ENCODE peak calls at places on chromosomes 11 and 22, in five cellular contexts. One of them, this sample, is unnamed.

GRCh38 chr22:30420401-30421178 is 5.0 kb upstream of the MTFP1 start:
- DNase-seq in endothelial cell of umbilical vein: peak; percentile 92
- DNase-seq in IMR-90: peak; percentile 90
- DNase-seq in Peyer's patch: no peak
- DNase-seq in stomach: no peak
- DNase-seq in this sample: peak; percentile 74

GRCh38 chr11:109112748-109113378 is 309.1 kb upstream of the C11orf87 start:
- DNase-seq in endothelial cell of umbilical vein: no peak
- DNase-seq in IMR-90: no peak
- DNase-seq in Peyer's patch: no peak
- DNase-seq in stomach: no peak
- DNase-seq in this sample: peak; percentile 3

GRCh38 chr22:19622061-19622441 is 92.3 kb upstream of the SEPTIN5 start:
- DNase-seq in endothelial cell of umbilical vein: no peak
- DNase-seq in IMR-90: no peak
- DNase-seq in Peyer's patch: peak; percentile 68
- DNase-seq in stomach: no peak
- DNase-seq in this sample: no peak

GRCh38 chr11:10969387-10969786 is 111.5 kb upstream of the ZBED5 start:
- DNase-seq in endothelial cell of umbilical vein: no peak
- DNase-seq in IMR-90: no peak
- DNase-seq in Peyer's patch: no peak
- DNase-seq in stomach: no peak
- DNase-seq in this sample: no peak

GRCh38 chr11:5624489-5625278 is at the start of gene TRIM34:
- DNase-seq in endothelial cell of umbilical vein: peak; percentile 95
- DNase-seq in IMR-90: peak; percentile 62
- DNase-seq in Peyer's patch: peak; percentile 82
- DNase-seq in stomach: peak; percentile 56
- DNase-seq in this sample: peak; percentile 62

GRCh38 chr11:6539748-6540268 is 42.7 kb downstream of the DNHD1 start:
- DNase-seq in endothelial cell of umbilical vein: no peak
- DNase-seq in IMR-90: no peak
- DNase-seq in Peyer's patch: no peak
- DNase-seq in stomach: no peak
- DNase-seq in this sample: no peak

GRCh38 chr11:45233121-45233803 is 52.9 kb downstream of the SYT13 start:
- DNase-seq in endothelial cell of umbilical vein: peak; percentile 52
- DNase-seq in IMR-90: peak; percentile 37
- DNase-seq in Peyer's patch: peak; percentile 85
- DNase-seq in stomach: peak; percentile 76
- DNase-seq in this sample: peak; percentile 55

GRCh38 chr11:129322941-129323340 is 52.7 kb upstream of the BARX2 start:
- DNase-seq in endothelial cell of umbilical vein: no peak
- DNase-seq in IMR-90: no peak
- DNase-seq in Peyer's patch: no peak
- DNase-seq in stomach: no peak
- DNase-seq in this sample: no peak

GRCh38 chr22:46583571-46583970 is 36.6 kb upstream of the GRAMD4 start:
- DNase-seq in endothelial cell of umbilical vein: no peak
- DNase-seq in IMR-90: no peak
- DNase-seq in Peyer's patch: peak; percentile 42
- DNase-seq in stomach: no peak
- DNase-seq in this sample: no peak

GRCh38 chr22:36087784-36088183 is 59.2 kb upstream of the RBFOX2 start:
- DNase-seq in endothelial cell of umbilical vein: no peak
- DNase-seq in IMR-90: no peak
- DNase-seq in Peyer's patch: no peak
- DNase-seq in stomach: no peak
- DNase-seq in this sample: no peak

GRCh38 chr11:43327987-43328386 is 16.2 kb downstream of the API5 start:
- DNase-seq in endothelial cell of umbilical vein: peak; percentile 97
- DNase-seq in IMR-90: peak; percentile 99
- DNase-seq in Peyer's patch: peak; percentile 81
- DNase-seq in stomach: peak; percentile 54
- DNase-seq in this sample: peak; percentile 73

GRCh38 chr22:41123151-41123550 is 30.8 kb downstream of the EP300 start:
- DNase-seq in endothelial cell of umbilical vein: peak; percentile 8
- DNase-seq in IMR-90: peak; percentile 20
- DNase-seq in Peyer's patch: no peak
- DNase-seq in stomach: no peak
- DNase-seq in this sample: peak; percentile 4

GRCh38 chr11:94193288-94193687 is 64.6 kb downstream of the PANX1 start:
- DNase-seq in endothelial cell of umbilical vein: peak; percentile 10
- DNase-seq in IMR-90: peak; percentile 96
- DNase-seq in Peyer's patch: no peak
- DNase-seq in stomach: no peak
- DNase-seq in this sample: peak; percentile 65

GRCh38 chr22:20117656-20118571 is 888 bp upstream of the TRMT2A start:
- DNase-seq in endothelial cell of umbilical vein: peak; percentile 25
- DNase-seq in IMR-90: peak; percentile 25
- DNase-seq in Peyer's patch: peak; percentile 69
- DNase-seq in stomach: no peak
- DNase-seq in this sample: peak; percentile 29

GRCh38 chr11:67022341-67022933 is 497 bp upstream of the SYT12 start:
- DNase-seq in endothelial cell of umbilical vein: no peak
- DNase-seq in IMR-90: peak; percentile 52
- DNase-seq in Peyer's patch: peak; percentile 61
- DNase-seq in stomach: peak; percentile 32
- DNase-seq in this sample: no peak

GRCh38 chr11:126061707-126062678 is 673 bp downstream of the CDON start:
- DNase-seq in endothelial cell of umbilical vein: peak; percentile 36
- DNase-seq in IMR-90: peak; percentile 5
- DNase-seq in Peyer's patch: peak; percentile 47
- DNase-seq in stomach: no peak
- DNase-seq in this sample: peak; percentile 12

GRCh38 chr11:57501951-57502350 is 13.6 kb downstream of the SLC43A1 start:
- DNase-seq in endothelial cell of umbilical vein: no peak
- DNase-seq in IMR-90: peak; percentile 22
- DNase-seq in Peyer's patch: no peak
- DNase-seq in stomach: peak; percentile 69
- DNase-seq in this sample: no peak

GRCh38 chr11:59174664-59175033 is 2.7 kb downstream of the DTX4 start:
- DNase-seq in endothelial cell of umbilical vein: no peak
- DNase-seq in IMR-90: peak; percentile 70
- DNase-seq in Peyer's patch: peak; percentile 82
- DNase-seq in stomach: peak; percentile 43
- DNase-seq in this sample: no peak

GRCh38 chr11:117872962-117873827 is 3.3 kb downstream of the FXYD6 start:
- DNase-seq in endothelial cell of umbilical vein: no peak
- DNase-seq in IMR-90: no peak
- DNase-seq in Peyer's patch: no peak
- DNase-seq in stomach: no peak
- DNase-seq in this sample: no peak

GRCh38 chr11:3893311-3893710 is 37.8 kb downstream of the STIM1 start:
- DNase-seq in endothelial cell of umbilical vein: no peak
- DNase-seq in IMR-90: no peak
- DNase-seq in Peyer's patch: no peak
- DNase-seq in stomach: no peak
- DNase-seq in this sample: no peak

GRCh38 chr11:66912361-66912760 is 45.8 kb downstream of the PC start:
- DNase-seq in endothelial cell of umbilical vein: peak; percentile 19
- DNase-seq in IMR-90: no peak
- DNase-seq in Peyer's patch: no peak
- DNase-seq in stomach: no peak
- DNase-seq in this sample: no peak

GRCh38 chr11:120316880-120317688 is 8.0 kb upstream of the TLCD5 start:
- DNase-seq in endothelial cell of umbilical vein: no peak
- DNase-seq in IMR-90: peak; percentile 29
- DNase-seq in Peyer's patch: peak; percentile 71
- DNase-seq in stomach: peak; percentile 91
- DNase-seq in this sample: peak; percentile 43

GRCh38 chr11:75311858-75312288 is 39.6 kb downstream of the ARRB1 start:
- DNase-seq in endothelial cell of umbilical vein: peak; percentile 38
- DNase-seq in IMR-90: peak; percentile 17
- DNase-seq in Peyer's patch: peak; percentile 68
- DNase-seq in stomach: peak; percentile 67
- DNase-seq in this sample: peak; percentile 24

GRCh38 chr11:65545853-65546216 is 12.3 kb downstream of the LTBP3 start:
- DNase-seq in endothelial cell of umbilical vein: no peak
- DNase-seq in IMR-90: no peak
- DNase-seq in Peyer's patch: no peak
- DNase-seq in stomach: no peak
- DNase-seq in this sample: no peak

GRCh38 chr11:120186799-120187591 is 23.8 kb upstream of the OAF start:
- DNase-seq in endothelial cell of umbilical vein: no peak
- DNase-seq in IMR-90: peak; percentile 61
- DNase-seq in Peyer's patch: peak; percentile 77
- DNase-seq in stomach: peak; percentile 50
- DNase-seq in this sample: peak; percentile 25

GRCh38 chr22:50441428-50441993 is 33.3 kb downstream of the SBF1 start:
- DNase-seq in endothelial cell of umbilical vein: no peak
- DNase-seq in IMR-90: no peak
- DNase-seq in Peyer's patch: no peak
- DNase-seq in stomach: no peak
- DNase-seq in this sample: no peak
- TF ChIP-seq CTCF in endothelial cell of umbilical vein: no peak
- TF ChIP-seq CTCF in IMR-90: no peak
- TF ChIP-seq CTCF in Peyer's patch: no peak
- TF ChIP-seq CTCF in stomach: no peak
- TF ChIP-seq CTCF in this sample: no peak

GRCh38 chr22:37930270-37930951 is 23.0 kb downstream of the C22orf23 start:
- DNase-seq in endothelial cell of umbilical vein: no peak
- DNase-seq in IMR-90: peak; percentile 14
- DNase-seq in Peyer's patch: no peak
- DNase-seq in stomach: no peak
- DNase-seq in this sample: peak; percentile 37
- TF ChIP-seq CTCF in endothelial cell of umbilical vein: peak; percentile 29
- TF ChIP-seq CTCF in IMR-90: peak; percentile 55
- TF ChIP-seq CTCF in Peyer's patch: no peak
- TF ChIP-seq CTCF in stomach: peak; percentile 20
- TF ChIP-seq CTCF in this sample: peak; percentile 65

DNA sequence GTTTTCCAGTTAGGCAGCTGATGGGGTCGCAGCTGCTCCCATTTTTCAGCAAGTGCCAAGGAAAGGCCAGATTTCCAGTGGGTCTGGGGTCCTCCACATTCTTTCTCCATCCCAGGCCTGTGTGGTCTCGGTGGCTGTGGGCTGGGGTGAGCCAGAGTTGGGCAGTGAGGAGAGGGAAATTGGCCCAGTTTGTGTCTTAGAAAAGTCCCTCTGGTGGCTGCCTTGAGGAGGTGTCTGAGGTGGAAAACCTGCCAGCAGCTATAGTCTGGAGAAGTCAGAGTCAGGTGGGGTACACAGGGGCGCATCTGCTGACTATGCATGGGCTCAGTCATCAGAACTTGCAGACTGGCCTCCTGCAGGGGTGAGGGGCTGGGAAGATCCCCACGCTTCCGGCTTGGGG is 30.5 kb downstream of the MRGPRD start:
- DNase-seq in endothelial cell of umbilical vein: peak; percentile 19
- DNase-seq in IMR-90: no peak
- DNase-seq in Peyer's patch: no peak
- DNase-seq in stomach: no peak
- DNase-seq in this sample: no peak
- TF ChIP-seq CTCF in endothelial cell of umbilical vein: peak; percentile 22
- TF ChIP-seq CTCF in IMR-90: peak; percentile 26
- TF ChIP-seq CTCF in Peyer's patch: no peak
- TF ChIP-seq CTCF in stomach: no peak
- TF ChIP-seq CTCF in this sample: peak; percentile 52

GRCh38 chr11:71372693-71373657 is 75.2 kb downstream of the DHCR7 start:
- DNase-seq in endothelial cell of umbilical vein: no peak
- DNase-seq in IMR-90: peak; percentile 50
- DNase-seq in Peyer's patch: no peak
- DNase-seq in stomach: no peak
- DNase-seq in this sample: peak; percentile 42
- TF ChIP-seq CTCF in endothelial cell of umbilical vein: no peak
- TF ChIP-seq CTCF in IMR-90: peak; percentile 65
- TF ChIP-seq CTCF in Peyer's patch: no peak
- TF ChIP-seq CTCF in stomach: peak; percentile 32
- TF ChIP-seq CTCF in this sample: peak; percentile 73

GRCh38 chr11:110529043-110529442 is 99.3 kb downstream of the FDX1 start:
- DNase-seq in endothelial cell of umbilical vein: no peak
- DNase-seq in IMR-90: no peak
- DNase-seq in Peyer's patch: no peak
- DNase-seq in stomach: no peak
- DNase-seq in this sample: peak; percentile 16
- TF ChIP-seq CTCF in endothelial cell of umbilical vein: peak; percentile 34
- TF ChIP-seq CTCF in IMR-90: peak; percentile 25
- TF ChIP-seq CTCF in Peyer's patch: no peak
- TF ChIP-seq CTCF in stomach: no peak
- TF ChIP-seq CTCF in this sample: peak; percentile 47

DNA sequence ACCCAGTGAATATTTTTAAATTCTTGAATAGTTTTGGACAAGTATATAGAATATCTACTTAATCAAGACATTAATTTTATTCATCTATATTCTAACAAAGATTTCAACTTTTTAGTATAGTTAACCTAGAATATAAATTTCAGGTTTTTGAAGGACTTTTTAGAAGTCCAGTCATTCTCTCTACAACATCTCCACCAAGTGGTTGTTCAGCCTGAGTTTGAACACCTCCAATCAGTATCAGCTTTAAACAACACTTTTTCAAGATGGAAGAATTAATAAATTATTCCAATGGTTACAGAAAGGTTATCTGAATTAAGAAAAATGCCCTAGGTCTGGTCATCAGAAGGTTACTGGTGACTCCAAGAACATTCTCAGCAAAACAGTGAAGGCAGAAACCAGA is 31.8 kb downstream of the EIF3M start:
- DNase-seq in endothelial cell of umbilical vein: peak; percentile 17
- DNase-seq in IMR-90: no peak
- DNase-seq in Peyer's patch: no peak
- DNase-seq in stomach: no peak
- DNase-seq in this sample: peak; percentile 3
- TF ChIP-seq CTCF in endothelial cell of umbilical vein: no peak
- TF ChIP-seq CTCF in IMR-90: peak; percentile 26
- TF ChIP-seq CTCF in Peyer's patch: no peak
- TF ChIP-seq CTCF in stomach: no peak
- TF ChIP-seq CTCF in this sample: peak; percentile 21

GRCh38 chr22:38435010-38435409 is 20.0 kb downstream of the KCNJ4 start:
- DNase-seq in endothelial cell of umbilical vein: no peak
- DNase-seq in IMR-90: no peak
- DNase-seq in Peyer's patch: no peak
- DNase-seq in stomach: no peak
- DNase-seq in this sample: no peak
- TF ChIP-seq CTCF in endothelial cell of umbilical vein: no peak
- TF ChIP-seq CTCF in IMR-90: no peak
- TF ChIP-seq CTCF in Peyer's patch: no peak
- TF ChIP-seq CTCF in stomach: no peak
- TF ChIP-seq CTCF in this sample: no peak

DNA sequence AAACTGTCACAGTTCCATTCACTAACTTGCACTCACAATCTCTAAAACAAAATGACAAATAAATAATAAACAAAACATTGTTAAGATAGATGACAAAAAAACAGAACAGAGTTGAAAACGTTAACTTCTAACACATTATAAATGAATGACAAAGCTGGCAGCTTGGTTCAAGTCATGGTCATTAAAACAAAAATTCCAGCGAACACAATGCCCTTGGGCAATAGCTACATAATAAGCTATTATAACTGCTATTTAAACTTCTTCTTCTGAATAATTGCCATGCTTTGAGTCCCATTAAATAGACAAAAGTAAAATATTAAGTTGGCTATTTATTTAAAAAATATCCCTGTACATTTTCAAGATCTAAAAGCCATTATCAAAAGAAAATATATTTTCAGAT is 54.7 kb downstream of the PICALM start:
- DNase-seq in endothelial cell of umbilical vein: no peak
- DNase-seq in IMR-90: no peak
- DNase-seq in Peyer's patch: no peak
- DNase-seq in stomach: no peak
- DNase-seq in this sample: no peak
- TF ChIP-seq CTCF in endothelial cell of umbilical vein: no peak
- TF ChIP-seq CTCF in IMR-90: no peak
- TF ChIP-seq CTCF in Peyer's patch: no peak
- TF ChIP-seq CTCF in stomach: no peak
- TF ChIP-seq CTCF in this sample: no peak